ENCODE peak calls at places on chromosomes 1 and 21, in six cellular contexts. E is K562, H is HepG2, R is GM12892, W is GM12878, U is H1. A is an unnamed sample.

GRCh38 chr1:3306583-3307285 is 147.7 kb upstream of the ARHGEF16 start:
- DNase-seq in E (no peak), H (no peak), R (no peak), W (no peak), U (no peak), A (no peak)

GRCh38 chr21:45284456-45284741 is 3.3 kb downstream of the POFUT2 start:
- DNase-seq in E (no peak), H (no peak), R (no peak), W (no peak), U (no peak), A (no peak)

GRCh38 chr1:228960705-228961104 is 225.4 kb downstream of the RHOU start:
- DNase-seq in E (no peak), H (no peak), R (no peak), W (no peak), U (no peak), A (no peak)

GRCh38 chr21:44291078-44291935 is 5.6 kb downstream of the AIRE start:
- DNase-seq in E (no peak), H (no peak), R (no peak), W (no peak), U (no peak), A (no peak)

GRCh38 chr1:199690520-199690919 is 337.0 kb upstream of the NR5A2 start:
- DNase-seq in E (no peak), H (no peak), R (no peak), W (no peak), U (no peak), A (no peak)

GRCh38 chr1:222734740-222735139 is 2.3 kb upstream of the FAM177B start:
- DNase-seq in E (no peak), H (no peak), R (no peak), W (no peak), U (no peak), A (no peak)

GRCh38 chr1:93598396-93598795 is 83.2 kb downstream of the BCAR3 start:
- DNase-seq in E (no peak), H (no peak), R (no peak), W (no peak), U (no peak), A (no peak)

GRCh38 chr1:90381598-90381997 is 335.5 kb downstream of the BARHL2 start:
- DNase-seq in E (no peak), H (no peak), R (no peak), W (no peak), U (no peak), A (no peak)

GRCh38 chr1:192878249-192878648 is 69.4 kb downstream of the RGS2 start:
- DNase-seq in E (no peak), H (no peak), R (no peak), W (no peak), U (no peak), A (no peak)

GRCh38 chr1:28921286-28921869 is 7.0 kb downstream of the EPB41 start:
- DNase-seq in E (no peak), H (no peak), R (no peak), W (no peak), U (no peak), A (no peak)

GRCh38 chr1:63731117-63732043 is 42.4 kb upstream of the ROR1 start:
- DNase-seq in E (no peak), H (no peak), R (no peak), W (no peak), U (no peak), A (no peak)

GRCh38 chr1:53614231-53615021 is 124.5 kb downstream of the GLIS1 start:
- DNase-seq in E (no peak), H (no peak), R (no peak), W (no peak), U (no peak), A (no peak)

GRCh38 chr1:110339427-110340206 is 440 bp downstream of the RBM15 start:
- DNase-seq in E (peak; percentile 72), H (peak; percentile 53), R (peak; percentile 37), W (no peak), U (no peak), A (peak; percentile 18)

GRCh38 chr1:95041491-95042165 is 31.1 kb downstream of the ALG14 start:
- DNase-seq in E (peak; percentile 32), H (peak; percentile 74), R (no peak), W (no peak), U (no peak), A (peak; percentile 16)

GRCh38 chr1:1211541-1212511 is 2.1 kb downstream of the TNFRSF4 start:
- DNase-seq in E (no peak), H (no peak), R (no peak), W (no peak), U (no peak), A (no peak)

GRCh38 chr1:25062621-25063255 is 132.7 kb upstream of the RUNX3 start:
- DNase-seq in E (no peak), H (no peak), R (no peak), W (no peak), U (no peak), A (no peak)

GRCh38 chr1:111422546-111423391 is 4.8 kb downstream of the OVGP1 start:
- DNase-seq in E (no peak), H (peak; percentile 88), R (no peak), W (no peak), U (no peak), A (no peak)

GRCh38 chr1:227891955-227892871 is 55.5 kb downstream of the WNT9A start:
- DNase-seq in E (no peak), H (no peak), R (peak; percentile 10), W (no peak), U (no peak), A (no peak)

GRCh38 chr1:119146466-119146865 is 6.0 kb upstream of the WARS2 start:
- DNase-seq in E (no peak), H (no peak), R (no peak), W (no peak), U (no peak), A (no peak)

GRCh38 chr1:47380699-47381098 is 35.4 kb upstream of the FOXE3 start:
- DNase-seq in E (no peak), H (peak; percentile 72), R (no peak), W (no peak), U (no peak), A (no peak)

GRCh38 chr21:45822429-45823099 is 159.0 kb upstream of the COL6A1 start:
- DNase-seq in E (no peak), H (no peak), R (no peak), W (no peak), U (no peak), A (no peak)

GRCh38 chr1:38000529-38001453 is 4.5 kb downstream of the FHL3 start:
- DNase-seq in E (no peak), H (peak; percentile 56), R (no peak), W (no peak), U (no peak), A (no peak)

GRCh38 chr21:36104306-36105300 is 30.3 kb upstream of the CBR3 start:
- DNase-seq in E (peak; percentile 40), H (no peak), R (no peak), W (no peak), U (peak; percentile 51), A (no peak)

GRCh38 chr1:183580281-183580682 is 10.0 kb downstream of the NCF2 start:
- DNase-seq in E (peak; percentile 30), H (no peak), R (no peak), W (no peak), U (peak; percentile 23), A (peak; percentile 40)

GRCh38 chr1:51247022-51247421 is 10.9 kb downstream of the RNF11 start:
- DNase-seq in E (no peak), H (no peak), R (no peak), W (no peak), U (no peak), A (no peak)

GRCh38 chr1:217078010-217078704 is 354.9 kb upstream of the ESRRG start:
- DNase-seq in E (no peak), H (no peak), R (no peak), W (no peak), U (no peak), A (no peak)

GRCh38 chr1:117674521-117675400 is 68.9 kb downstream of the TENT5C start:
- DNase-seq in E (peak; percentile 58), H (no peak), R (peak; percentile 46), W (no peak), U (no peak), A (peak; percentile 49)

GRCh38 chr1:41619511-41620364 is 135.3 kb upstream of the EDN2 start:
- DNase-seq in E (no peak), H (no peak), R (no peak), W (no peak), U (peak; percentile 27), A (no peak)

GRCh38 chr1:216929870-216930582 is 206.8 kb upstream of the ESRRG start:
- DNase-seq in E (no peak), H (no peak), R (no peak), W (no peak), U (no peak), A (no peak)

DNA sequence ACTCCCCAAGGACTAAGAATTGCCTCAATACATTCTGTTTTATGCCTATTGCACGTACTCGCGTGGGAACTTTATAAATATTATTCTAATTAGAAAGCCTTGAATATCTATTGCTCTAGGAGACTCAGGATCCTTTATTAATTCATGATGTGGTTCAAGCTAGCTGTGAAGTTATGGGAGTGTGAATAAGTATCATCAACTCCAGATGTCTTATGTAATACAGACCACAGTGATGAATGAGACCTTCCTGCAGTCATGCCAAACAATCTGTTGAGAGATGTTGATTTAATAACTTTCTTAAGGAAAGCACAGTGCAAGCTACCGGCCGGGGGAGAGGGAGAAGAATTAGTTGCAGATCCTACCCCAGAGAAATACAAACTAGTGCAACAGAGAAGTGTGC is 519.2 kb upstream of the ZP4 start:
- DNase-seq in E (no peak), H (no peak), R (no peak), W (no peak), U (no peak), A (no peak)
- TF ChIP-seq POLR2AphosphoS5 in E (no peak), H (no peak), R (no peak), W (no peak), U (no peak), A (no peak)

GRCh38 chr1:10032590-10033358 is at the start of gene UBE4B:
- DNase-seq in E (peak; percentile 99), H (peak; percentile 94), R (peak; percentile 97), W (peak; percentile 83), U (peak; percentile 95), A (peak; percentile 97)
- TF ChIP-seq POLR2A in E (peak; percentile 89), H (peak; percentile 65), R (no peak), W (peak; percentile 62), U (peak; percentile 87), A (no peak)

GRCh38 chr1:226407497-226408284 is at the start of gene PARP1:
- DNase-seq in E (peak; percentile 99), H (peak; percentile 71), R (peak; percentile 85), W (no peak), U (no peak), A (peak; percentile 86)

GRCh38 chr1:226408285-226409184 is 642 bp upstream of the PARP1 start:
- DNase-seq in E (no peak), H (no peak), R (no peak), W (no peak), U (no peak), A (no peak)

GRCh38 chr1:226410958-226411357 is 3.1 kb upstream of the PARP1 start:
- DNase-seq in E (no peak), H (no peak), R (no peak), W (no peak), U (no peak), A (no peak)

GRCh38 chr1:226411619-226412018 is 3.7 kb upstream of the PARP1 start:
- DNase-seq in E (no peak), H (no peak), R (no peak), W (no peak), U (no peak), A (no peak)

GRCh38 chr1:226409392-226409791 is 1.5 kb upstream of the PARP1 start:
- DNase-seq in E (no peak), H (no peak), R (no peak), W (no peak), U (no peak), A (no peak)
- TF ChIP-seq TAF1 in E (no peak), H (no peak), R (no peak), W (no peak), U (no peak), A (no peak)

GRCh38 chr1:83097715-83098613 is 901.0 kb downstream of the TTLL7 start:
- DNase-seq in E (no peak), H (no peak), R (no peak), W (no peak), U (no peak), A (no peak)
- TF ChIP-seq POLR2AphosphoS5 in E (no peak), H (no peak), R (no peak), W (no peak), U (no peak), A (no peak)